ENCODE peak calls at places on chromosomes 5 and 9, in seven cellular contexts. U, R, Y, F, A, J and V are unnamed samples.

GRCh38 chr9:28264368-28264767 is 691.1 kb upstream of the C9orf72 start:
- DNase-seq in R (no peak), J (no peak), U (no peak), F (peak), Y (no peak), A (no peak), V (peak)

GRCh38 chr9:125233678-125234077 is 7.5 kb downstream of the HSPA5 start:
- DNase-seq in Y (no peak), F (peak), J (no peak), R (no peak), A (no peak), U (no peak), V (peak)

GRCh38 chr9:92561374-92562329 is 25.9 kb upstream of the ECM2 start:
- DNase-seq in A (no peak), U (no peak), J (no peak), Y (no peak), R (no peak), F (peak), V (peak)

GRCh38 chr5:134140530-134141201 is 26.2 kb downstream of the TCF7 start:
- DNase-seq in F (peak), U (peak), R (peak), A (no peak), J (peak), Y (peak), V (peak)

GRCh38 chr9:125446581-125447094 is 185.0 kb downstream of the GAPVD1 start:
- DNase-seq in F (no peak), R (no peak), U (no peak), Y (no peak), A (no peak), J (no peak), V (no peak)

GRCh38 chr5:137453476-137454080 is 45.5 kb downstream of the SPOCK1 start:
- DNase-seq in F (peak), U (peak), A (no peak), J (no peak), Y (peak), R (peak), V (peak)

GRCh38 chr5:168123853-168124528 is 167.5 kb upstream of the WWC1 start:
- DNase-seq in U (no peak), F (no peak), J (no peak), A (no peak), Y (no peak), R (no peak), V (no peak)

GRCh38 chr9:118362123-118362522 is 657.9 kb downstream of the TLR4 start:
- DNase-seq in R (no peak), U (no peak), F (no peak), J (no peak), A (no peak), Y (no peak), V (peak)

GRCh38 chr9:77495834-77496671 is 152.1 kb downstream of the GNA14 start:
- DNase-seq in A (no peak), U (no peak), Y (no peak), R (no peak), F (peak), J (no peak), V (peak)

GRCh38 chr5:62266573-62266972 is 39.4 kb upstream of the KIF2A start:
- DNase-seq in R (no peak), J (no peak), U (no peak), Y (no peak), A (no peak), F (no peak), V (no peak)

GRCh38 chr5:94778299-94778698 is 159.8 kb downstream of the SLF1 start:
- DNase-seq in A (no peak), F (no peak), R (no peak), Y (no peak), U (no peak), J (no peak), V (no peak)

GRCh38 chr9:134424818-134425217 is 98.6 kb downstream of the RXRA start:
- DNase-seq in F (no peak), U (no peak), A (no peak), R (no peak), J (no peak), Y (no peak), V (no peak)

GRCh38 chr9:112793213-112793810 is 42.8 kb downstream of the SNX30 start:
- DNase-seq in R (peak), J (peak), F (peak), Y (peak), U (peak), A (peak), V (peak)

GRCh38 chr5:148125641-148126040 is 42.7 kb upstream of the SPINK14 start:
- DNase-seq in U (no peak), J (no peak), R (no peak), A (no peak), F (peak), Y (no peak), V (peak)

GRCh38 chr5:139665626-139666025 is 17.5 kb downstream of the CXXC5 start:
- DNase-seq in Y (no peak), U (no peak), A (no peak), F (no peak), J (no peak), R (no peak), V (no peak)

GRCh38 chr5:178160176-178160575 is 6.5 kb upstream of the NHP2 start:
- DNase-seq in A (no peak), U (no peak), Y (no peak), F (no peak), J (no peak), R (no peak), V (no peak)

GRCh38 chr5:113058269-113058668 is 81.7 kb downstream of the DCP2 start:
- DNase-seq in F (no peak), Y (no peak), J (peak), R (no peak), A (no peak), U (no peak), V (no peak)

GRCh38 chr5:73115399-73116051 is 4.8 kb upstream of the TMEM171 start:
- DNase-seq in F (peak), J (no peak), A (no peak), U (no peak), R (no peak), Y (no peak), V (peak)

GRCh38 chr5:179345429-179346321 is at the start of gene ADAMTS2:
- DNase-seq in J (peak), F (peak), R (no peak), A (peak), U (no peak), Y (peak), V (peak)

GRCh38 chr5:170662966-170663365 is 120.6 kb upstream of the GABRP start:
- DNase-seq in Y (no peak), R (no peak), A (no peak), U (no peak), F (no peak), J (no peak), V (no peak)

GRCh38 chr5:166164211-166164610 is 2127.2 kb upstream of the WWC1 start:
- DNase-seq in U (no peak), Y (no peak), J (no peak), F (no peak), A (no peak), R (no peak), V (no peak)

GRCh38 chr5:109470263-109470662 is 60.5 kb upstream of the PJA2 start:
- DNase-seq in R (no peak), A (no peak), U (no peak), Y (no peak), F (no peak), J (no peak), V (no peak)

GRCh38 chr5:34742112-34742511 is 86.0 kb downstream of the RAI14 start:
- DNase-seq in F (no peak), A (no peak), R (no peak), U (no peak), J (no peak), Y (no peak), V (peak)

GRCh38 chr9:71249729-71250317 is 128.4 kb upstream of the TRPM3 start:
- DNase-seq in J (no peak), F (peak), U (peak), A (no peak), Y (no peak), R (peak), V (peak)

GRCh38 chr9:105114956-105115728 is 129.3 kb upstream of the SLC44A1 start:
- DNase-seq in F (peak), U (no peak), R (no peak), A (no peak), J (peak), Y (peak), V (no peak)

GRCh38 chr5:54115768-54116403 is 194.5 kb downstream of the ARL15 start:
- DNase-seq in F (no peak), R (no peak), A (no peak), U (no peak), Y (no peak), J (no peak), V (peak)

GRCh38 chr9:85466834-85467233 is 274.9 kb downstream of the AGTPBP1 start:
- DNase-seq in R (no peak), A (no peak), F (no peak), J (no peak), U (no peak), Y (no peak), V (no peak)

GRCh38 chr5:89866410-89866809 is 543.1 kb downstream of the CETN3 start:
- DNase-seq in Y (no peak), U (no peak), F (no peak), R (no peak), J (no peak), A (no peak), V (no peak)

GRCh38 chr9:99822096-99822595 is 461 bp downstream of the NR4A3 start:
- DNase-seq in A (no peak), Y (no peak), J (peak), U (no peak), R (peak), F (no peak), V (no peak)

GRCh38 chr5:173468821-173469251 is 140.6 kb upstream of the STC2 start:
- DNase-seq in Y (no peak), A (no peak), J (no peak), U (no peak), R (no peak), F (no peak), V (peak)

GRCh38 chr9:27204578-27204977 is 92.4 kb downstream of the EQTN start:
- DNase-seq in U (no peak), Y (no peak), J (no peak), A (no peak), F (no peak), R (no peak), V (peak)

GRCh38 chr5:37896159-37896558 is 56.3 kb upstream of the GDNF start:
- DNase-seq in A (no peak), J (no peak), R (no peak), Y (no peak), U (no peak), F (no peak), V (no peak)

GRCh38 chr5:135220394-135221186 is 178.4 kb downstream of the MACROH2A1 start:
- DNase-seq in A (no peak), U (no peak), J (peak), Y (no peak), F (no peak), R (no peak), V (no peak)

GRCh38 chr5:172929371-172929838 is 29.8 kb upstream of the RPL26L1 start:
- DNase-seq in R (no peak), F (peak), U (no peak), A (no peak), J (no peak), Y (no peak), V (peak)

GRCh38 chr9:126704157-126704941 is 90.6 kb downstream of the LMX1B start:
- DNase-seq in F (peak), A (no peak), J (peak), R (peak), U (peak), Y (peak), V (peak)

GRCh38 chr9:136658849-136659535 is 3.7 kb upstream of the EGFL7 start:
- DNase-seq in Y (peak), R (peak), J (peak), A (no peak), F (no peak), U (no peak), V (no peak)

GRCh38 chr5:121378559-121379359 is 472.9 kb upstream of the FTMT start:
- DNase-seq in Y (no peak), U (no peak), R (no peak), A (no peak), J (peak), F (no peak), V (no peak)

GRCh38 chr9:98773721-98774120 is 22.6 kb downstream of the ANKS6 start:
- DNase-seq in F (no peak), Y (no peak), U (no peak), R (no peak), A (no peak), J (no peak), V (no peak)
- TF ChIP-seq CTCF in F (no peak), Y (no peak), U (no peak), R (no peak), A (no peak), J (no peak), V (no peak)

DNA sequence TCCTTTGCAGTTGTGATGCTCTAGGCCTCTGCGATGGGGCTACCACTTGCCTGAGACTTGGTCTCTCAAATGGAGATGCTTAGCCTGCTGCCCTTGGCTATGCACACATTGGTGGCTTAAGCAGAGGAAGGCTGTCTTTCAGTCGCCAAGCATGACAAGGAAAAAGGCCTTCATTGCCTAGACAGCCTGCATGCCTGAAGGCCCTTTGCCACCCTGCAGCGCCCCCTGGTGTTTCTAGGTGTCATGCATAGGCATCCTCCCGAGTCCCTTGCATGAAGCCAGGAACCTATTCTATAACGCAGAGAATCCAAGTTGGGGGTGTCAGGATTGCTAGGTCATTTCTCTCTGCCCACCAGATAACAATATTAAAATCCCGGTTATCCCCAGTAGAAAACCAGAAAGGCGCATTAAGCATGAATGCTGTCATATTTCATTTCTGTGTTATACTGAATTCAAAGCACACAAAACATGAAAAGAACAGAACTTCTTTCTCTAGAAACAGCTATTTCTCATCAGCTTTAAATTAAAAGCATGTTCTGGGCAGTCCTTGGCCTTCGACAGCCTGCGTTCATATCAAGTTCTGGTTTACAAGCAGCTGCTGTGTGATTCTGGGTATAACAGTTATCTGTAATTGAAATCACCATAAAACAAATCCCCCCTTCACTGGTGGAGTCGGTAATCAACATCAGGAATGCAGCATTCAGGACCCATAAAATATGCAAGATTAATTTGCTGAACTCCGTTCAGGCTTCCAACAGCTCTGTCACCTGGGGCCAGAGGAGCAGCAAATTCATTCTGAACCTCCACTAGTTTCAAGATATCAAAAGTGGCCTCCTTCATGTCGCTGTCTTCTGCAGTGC is 59.7 kb upstream of the TRPC7 start:
- DNase-seq in F (peak), J (peak), R (peak), U (peak), Y (peak), A (peak), V (peak)
- TF ChIP-seq CTCF in F (peak), J (peak), R (peak), U (peak), Y (peak), A (peak), V (peak)

GRCh38 chr9:121359358-121360294 is 10.4 kb downstream of the STOM start:
- DNase-seq in U (no peak), J (no peak), Y (no peak), F (no peak), A (no peak), R (no peak), V (no peak)
- TF ChIP-seq CTCF in U (no peak), J (no peak), Y (no peak), F (no peak), A (no peak), R (no peak), V (no peak)

DNA sequence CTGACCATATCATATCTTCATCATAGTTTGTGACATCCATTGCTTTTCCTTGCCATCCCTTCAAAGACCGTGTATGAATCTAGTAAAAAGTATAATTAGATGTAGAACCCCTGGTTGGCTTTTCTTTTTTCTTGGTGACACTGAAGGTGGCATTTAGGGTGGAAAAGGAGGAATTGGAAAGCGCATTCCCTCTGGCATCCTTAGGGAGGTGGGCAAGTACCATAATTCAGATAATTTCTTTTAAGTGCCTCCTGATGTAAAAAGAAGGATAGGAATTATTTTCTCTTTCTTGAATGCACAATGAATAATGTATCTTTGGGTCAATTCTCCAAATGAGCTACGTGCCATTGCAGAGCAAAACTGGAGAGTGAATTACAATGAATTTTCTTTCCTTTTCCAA is 73.2 kb upstream of the SMARCA2 start:
- DNase-seq in Y (no peak), R (no peak), U (no peak), F (peak), J (no peak), A (no peak), V (peak)
- TF ChIP-seq CTCF in Y (peak), R (no peak), U (no peak), F (peak), J (no peak), A (no peak), V (peak)

DNA sequence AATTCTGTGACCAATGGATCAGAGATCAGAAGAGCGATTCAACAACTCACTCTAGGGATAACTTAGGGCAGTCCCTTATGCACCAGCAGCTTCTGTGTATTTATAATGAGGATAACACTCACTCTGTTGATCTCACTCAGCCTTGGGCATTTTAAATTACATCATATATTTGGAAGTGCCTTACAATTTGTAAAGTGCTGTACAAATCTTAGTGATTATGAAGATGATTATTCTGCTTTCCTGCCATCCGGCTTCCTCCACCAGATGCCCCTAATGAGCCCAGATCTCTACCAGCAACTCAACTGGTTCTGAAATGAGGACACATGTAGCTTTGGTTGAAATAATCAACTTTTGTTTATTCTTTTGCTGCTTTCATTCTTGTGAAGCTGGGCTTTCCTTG is 105.3 kb downstream of the PCSK1 start:
- DNase-seq in F (no peak), U (no peak), Y (no peak), A (no peak), R (no peak), J (no peak), V (no peak)
- TF ChIP-seq CTCF in F (peak), U (no peak), Y (no peak), A (no peak), R (no peak), J (no peak), V (no peak)

GRCh38 chr9:137772281-137772873 is 105.2 kb upstream of the CACNA1B start:
- DNase-seq in Y (peak), U (no peak), F (no peak), J (peak), R (peak), A (no peak), V (no peak)
- TF ChIP-seq CTCF in Y (no peak), U (no peak), F (no peak), J (no peak), R (no peak), A (no peak), V (peak)